ENCODE peak calls at places on chromosomes 3 and 15, in seven cellular contexts. One of them, this sample, is unnamed.

GRCh38 chr3:128382221-128382807 is 84.4 kb downstream of the DNAJB8 start:
- DNase-seq in NCI-H1105: no peak
- DNase-seq in CD4-positive, alpha-beta T cell: no peak
- DNase-seq in T-helper 9 cell: no peak
- DNase-seq in glutamatergic neuron: no peak
- DNase-seq in GM12865: no peak
- DNase-seq in activated T-cell treated with anti-CD3 and anti-CD28 coated beads, Interleukin-2, amount 50 U/mL, for 1 hour: no peak
- DNase-seq in this sample: no peak

GRCh38 chr3:17643691-17644090 is 98.7 kb downstream of the TBC1D5 start:
- DNase-seq in NCI-H1105: no peak
- DNase-seq in CD4-positive, alpha-beta T cell: no peak
- DNase-seq in T-helper 9 cell: no peak
- DNase-seq in glutamatergic neuron: no peak
- DNase-seq in GM12865: no peak
- DNase-seq in activated T-cell treated with anti-CD3 and anti-CD28 coated beads, Interleukin-2, amount 50 U/mL, for 1 hour: no peak
- DNase-seq in this sample: no peak

GRCh38 chr3:133572158-133573053 is 1.1 kb upstream of the CDV3 start:
- DNase-seq in NCI-H1105: no peak
- DNase-seq in CD4-positive, alpha-beta T cell: no peak
- DNase-seq in T-helper 9 cell: no peak
- DNase-seq in glutamatergic neuron: no peak
- DNase-seq in GM12865: peak; percentile 90
- DNase-seq in activated T-cell treated with anti-CD3 and anti-CD28 coated beads, Interleukin-2, amount 50 U/mL, for 1 hour: peak; percentile 20
- DNase-seq in this sample: no peak

GRCh38 chr15:100802421-100803157 is 77.0 kb upstream of the ALDH1A3 start:
- DNase-seq in NCI-H1105: no peak
- DNase-seq in CD4-positive, alpha-beta T cell: no peak
- DNase-seq in T-helper 9 cell: no peak
- DNase-seq in glutamatergic neuron: no peak
- DNase-seq in GM12865: no peak
- DNase-seq in activated T-cell treated with anti-CD3 and anti-CD28 coated beads, Interleukin-2, amount 50 U/mL, for 1 hour: no peak
- DNase-seq in this sample: no peak

GRCh38 chr3:125057186-125057850 is 1.5 kb upstream of the HEG1 start:
- DNase-seq in NCI-H1105: no peak
- DNase-seq in CD4-positive, alpha-beta T cell: no peak
- DNase-seq in T-helper 9 cell: no peak
- DNase-seq in glutamatergic neuron: no peak
- DNase-seq in GM12865: no peak
- DNase-seq in activated T-cell treated with anti-CD3 and anti-CD28 coated beads, Interleukin-2, amount 50 U/mL, for 1 hour: no peak
- DNase-seq in this sample: no peak

GRCh38 chr15:89909611-89910010 is 3.1 kb downstream of the ARPIN start:
- DNase-seq in NCI-H1105: no peak
- DNase-seq in CD4-positive, alpha-beta T cell: no peak
- DNase-seq in T-helper 9 cell: no peak
- DNase-seq in glutamatergic neuron: no peak
- DNase-seq in GM12865: no peak
- DNase-seq in activated T-cell treated with anti-CD3 and anti-CD28 coated beads, Interleukin-2, amount 50 U/mL, for 1 hour: no peak
- DNase-seq in this sample: no peak

GRCh38 chr15:29800441-29801366 is 21.6 kb downstream of the TJP1 start:
- DNase-seq in NCI-H1105: no peak
- DNase-seq in CD4-positive, alpha-beta T cell: no peak
- DNase-seq in T-helper 9 cell: no peak
- DNase-seq in glutamatergic neuron: no peak
- DNase-seq in GM12865: no peak
- DNase-seq in activated T-cell treated with anti-CD3 and anti-CD28 coated beads, Interleukin-2, amount 50 U/mL, for 1 hour: no peak
- DNase-seq in this sample: no peak

GRCh38 chr3:72379500-72380187 is 468.6 kb downstream of the SHQ1 start:
- DNase-seq in NCI-H1105: no peak
- DNase-seq in CD4-positive, alpha-beta T cell: no peak
- DNase-seq in T-helper 9 cell: no peak
- DNase-seq in glutamatergic neuron: no peak
- DNase-seq in GM12865: no peak
- DNase-seq in activated T-cell treated with anti-CD3 and anti-CD28 coated beads, Interleukin-2, amount 50 U/mL, for 1 hour: no peak
- DNase-seq in this sample: no peak

GRCh38 chr15:33215941-33216872 is 21.7 kb upstream of the FMN1 start:
- DNase-seq in NCI-H1105: no peak
- DNase-seq in CD4-positive, alpha-beta T cell: no peak
- DNase-seq in T-helper 9 cell: no peak
- DNase-seq in glutamatergic neuron: no peak
- DNase-seq in GM12865: peak; percentile 34
- DNase-seq in activated T-cell treated with anti-CD3 and anti-CD28 coated beads, Interleukin-2, amount 50 U/mL, for 1 hour: no peak
- DNase-seq in this sample: no peak

GRCh38 chr3:40583691-40584090 is 58.9 kb downstream of the ZNF621 start:
- DNase-seq in NCI-H1105: no peak
- DNase-seq in CD4-positive, alpha-beta T cell: no peak
- DNase-seq in T-helper 9 cell: no peak
- DNase-seq in glutamatergic neuron: no peak
- DNase-seq in GM12865: no peak
- DNase-seq in activated T-cell treated with anti-CD3 and anti-CD28 coated beads, Interleukin-2, amount 50 U/mL, for 1 hour: no peak
- DNase-seq in this sample: no peak

This sample was measured in NCI-H1694.